ENCODE peak calls at places on chromosomes 6 and 20, in ten cellular contexts. V is AG08396, P is NCI-H1694 treated with DMSO at 0.1 percent for 48 hours, O is HTR-8/SVneo, C is upper lobe of right lung, T is AG10803, L is mammary epithelial cell, X is left colon, M is thoracic aorta, S is lower lobe of right lung. Y is an unnamed sample.

GRCh38 chr6:56246941-56247653 is at the start of gene COL21A1:
- DNase-seq in T (no peak), O (peak), S (peak), X (peak), L (no peak), V (no peak), C (peak), M (peak), P (no peak), Y (no peak)

GRCh38 chr6:391559-392440 is at the start of gene IRF4:
- DNase-seq in M (no peak), V (no peak), P (no peak), S (no peak), X (peak), O (no peak), T (no peak), C (no peak), L (no peak), Y (no peak)

GRCh38 chr6:148819852-148820251 is 73.0 kb downstream of the UST start:
- DNase-seq in X (no peak), O (no peak), V (no peak), L (no peak), S (no peak), C (no peak), P (no peak), M (no peak), T (no peak), Y (no peak)

GRCh38 chr20:8860011-8860495 is 208.8 kb upstream of the PLCB4 start:
- DNase-seq in X (no peak), O (peak), C (no peak), T (peak), M (no peak), L (peak), P (no peak), S (no peak), V (peak), Y (no peak)

GRCh38 chr20:2707353-2708072 is 14.9 kb downstream of the EBF4 start:
- DNase-seq in P (no peak), L (no peak), X (no peak), C (no peak), T (no peak), O (no peak), M (no peak), S (no peak), V (no peak), Y (no peak)

GRCh38 chr20:40687384-40688128 is 1.5 kb downstream of the MAFB start:
- DNase-seq in C (peak), X (no peak), T (peak), L (peak), O (no peak), M (no peak), S (peak), V (no peak), P (no peak), Y (peak)

GRCh38 chr6:160378218-160378617 is 30.0 kb downstream of the SLC22A3 start:
- DNase-seq in L (peak), C (no peak), X (no peak), V (no peak), M (no peak), T (no peak), S (no peak), P (no peak), O (no peak), Y (no peak)

GRCh38 chr6:149717588-149718458 is at the start of gene LATS1:
- DNase-seq in V (peak), C (peak), P (peak), O (peak), T (peak), M (peak), S (peak), X (peak), L (peak), Y (peak)

GRCh38 chr6:32158052-32158451 is 4.1 kb downstream of the PPT2 start:
- DNase-seq in M (no peak), C (no peak), O (no peak), P (no peak), L (no peak), X (no peak), S (no peak), V (no peak), T (no peak), Y (no peak)

GRCh38 chr6:6820688-6821238 is 232.2 kb downstream of the LY86 start:
- DNase-seq in X (peak), L (peak), S (no peak), M (no peak), T (no peak), V (no peak), P (no peak), C (no peak), O (no peak), Y (no peak)

GRCh38 chr6:162443101-162443500 is 284.5 kb downstream of the PRKN start:
- DNase-seq in C (no peak), L (no peak), S (no peak), P (no peak), V (no peak), T (no peak), X (no peak), M (no peak), O (no peak), Y (no peak)

GRCh38 chr20:33744181-33744580 is 12.4 kb downstream of the ZNF341 start:
- DNase-seq in L (no peak), V (no peak), O (no peak), P (no peak), S (no peak), C (no peak), T (no peak), X (no peak), M (no peak), Y (no peak)

GRCh38 chr20:52454660-52455059 is 263.1 kb upstream of the ZFP64 start:
- DNase-seq in P (no peak), V (peak), M (no peak), S (no peak), T (peak), O (no peak), L (no peak), X (no peak), C (no peak), Y (no peak)

GRCh38 chr20:63499333-63499969 is 568 bp upstream of the EEF1A2 start:
- DNase-seq in P (no peak), S (no peak), X (no peak), T (no peak), C (peak), V (no peak), M (no peak), L (no peak), O (no peak), Y (no peak)

GRCh38 chr6:56984374-56984773 is 29.5 kb downstream of the BEND6 start:
- DNase-seq in S (no peak), C (no peak), V (no peak), X (no peak), O (no peak), T (peak), P (no peak), L (peak), M (no peak), Y (no peak)

GRCh38 chr6:227074-227782 is 65.1 kb upstream of the DUSP22 start:
- DNase-seq in O (no peak), V (no peak), S (no peak), M (no peak), L (no peak), T (peak), P (no peak), X (no peak), C (peak), Y (no peak)

GRCh38 chr6:107712523-107713213 is 111.4 kb downstream of the SCML4 start:
- DNase-seq in L (peak), T (peak), V (peak), M (no peak), P (no peak), X (no peak), C (no peak), O (no peak), S (no peak), Y (no peak)

GRCh38 chr6:20280288-20280621 is 68.0 kb upstream of the MBOAT1 start:
- DNase-seq in M (no peak), S (no peak), P (no peak), V (no peak), C (no peak), L (no peak), X (no peak), O (no peak), T (no peak), Y (no peak)